ENCODE peak calls at places on chromosomes 3 and 15, in seven cellular contexts. A is CD4-positive, alpha-beta memory T cell; R is tibial artery; F is endodermal cell; W is stomach; H is hepatocyte; K is PC-9. J is an unnamed sample.
A peak's percentile ranks its signal among the peaks of the same experiment; 100 is the strongest.

GRCh38 chr3:141128126-141128777 is 77.1 kb downstream of the SPSB4 start:
- DNase-seq in H (no peak), K (no peak), R (peak; percentile 39), W (no peak), F (no peak), A (no peak), J (no peak)

GRCh38 chr3:66442254-66443249 is 58.3 kb downstream of the LRIG1 start:
- DNase-seq in R (peak; percentile 83), A (no peak), K (no peak), W (peak; percentile 81), H (peak; percentile 41), F (peak; percentile 93), J (peak; percentile 71)

GRCh38 chr15:90583471-90584252 is 53.9 kb downstream of the CRTC3 start:
- DNase-seq in R (no peak), W (no peak), A (no peak), F (peak; percentile 74), H (no peak), K (no peak), J (no peak)

GRCh38 chr15:62886431-62887071 is 156.0 kb upstream of the TPM1 start:
- DNase-seq in A (no peak), W (no peak), K (no peak), F (peak; percentile 83), R (no peak), H (no peak), J (no peak)

GRCh38 chr3:23959147-23959900 is 14.2 kb downstream of the NR1D2 start:
- DNase-seq in K (peak; percentile 97), R (no peak), W (no peak), A (no peak), H (peak; percentile 28), F (no peak), J (peak; percentile 94)

GRCh38 chr15:59177445-59177728 is 29.3 kb upstream of the LDHAL6B start:
- DNase-seq in W (no peak), K (no peak), H (no peak), A (no peak), F (no peak), R (no peak), J (no peak)

GRCh38 chr15:91047545-91048199 is 25.3 kb upstream of the VPS33B start:
- DNase-seq in R (no peak), W (no peak), A (no peak), H (no peak), K (no peak), F (no peak), J (no peak)

GRCh38 chr3:135368781-135369180 is 573.7 kb downstream of the EPHB1 start:
- DNase-seq in A (no peak), K (no peak), H (no peak), F (no peak), R (no peak), W (no peak), J (no peak)

GRCh38 chr3:165635791-165636681 is 201.2 kb downstream of the BCHE start:
- DNase-seq in F (no peak), H (no peak), K (no peak), W (no peak), R (no peak), A (no peak), J (no peak)

GRCh38 chr15:86164222-86164898 is 84.7 kb downstream of the AGBL1 start:
- DNase-seq in K (no peak), F (no peak), A (no peak), W (no peak), H (peak; percentile 68), R (no peak), J (no peak)

GRCh38 chr3:115676336-115676735 is 53.0 kb downstream of the GAP43 start:
- DNase-seq in H (no peak), A (no peak), K (no peak), F (no peak), R (no peak), W (no peak), J (no peak)

GRCh38 chr3:86782271-86782670 is 208.7 kb downstream of the VGLL3 start:
- DNase-seq in W (no peak), A (no peak), K (no peak), F (no peak), R (no peak), H (no peak), J (no peak)

GRCh38 chr15:95596487-95596886 is 734.0 kb upstream of the NR2F2 start:
- DNase-seq in K (no peak), W (no peak), R (no peak), H (no peak), F (peak; percentile 76), A (no peak), J (no peak)

GRCh38 chr15:89822951-89823701 is 8.5 kb upstream of the ANPEP start:
- DNase-seq in W (no peak), K (peak; percentile 73), A (no peak), F (no peak), H (no peak), R (peak; percentile 32), J (no peak)

GRCh38 chr15:47750030-47750739 is 32.9 kb downstream of the SEMA6D start:
- DNase-seq in K (no peak), R (no peak), F (peak; percentile 57), W (no peak), H (peak; percentile 61), A (no peak), J (peak; percentile 66)

GRCh38 chr3:52056521-52056967 is at the start of gene DUSP7:
- DNase-seq in H (peak; percentile 91), A (peak; percentile 71), K (no peak), W (peak; percentile 79), F (peak; percentile 81), R (peak; percentile 84), J (no peak)

GRCh38 chr15:77517579-77517978 is 96.9 kb downstream of the HMG20A start:
- DNase-seq in A (no peak), K (no peak), F (peak; percentile 37), H (no peak), W (no peak), R (peak; percentile 12), J (no peak)

GRCh38 chr3:180284331-180285110 is 247.8 kb upstream of the PEX5L start:
- DNase-seq in F (no peak), W (no peak), A (no peak), K (no peak), H (no peak), R (no peak), J (no peak)

GRCh38 chr3:143249014-143249413 is 129.4 kb downstream of the CHST2 start:
- DNase-seq in K (no peak), F (no peak), H (no peak), A (no peak), R (no peak), W (no peak), J (peak; percentile 74)

GRCh38 chr3:82100378-82100777 is 338.9 kb upstream of the GBE1 start:
- DNase-seq in K (no peak), R (no peak), F (no peak), H (no peak), A (no peak), W (no peak), J (peak; percentile 80)

GRCh38 chr3:27666708-27667107 is 55.4 kb downstream of the EOMES start:
- DNase-seq in R (peak; percentile 77), A (no peak), H (peak; percentile 76), F (peak; percentile 92), K (no peak), W (no peak), J (no peak)

GRCh38 chr3:154931484-154931883 is 148.6 kb upstream of the MME start:
- DNase-seq in K (no peak), R (no peak), F (no peak), W (no peak), A (no peak), H (no peak), J (peak; percentile 72)

GRCh38 chr3:188234172-188234571 is 80.2 kb downstream of the LPP start:
- DNase-seq in F (no peak), K (no peak), R (no peak), A (no peak), W (no peak), H (no peak), J (no peak)
- H3K27ac ChIP-seq in F (no peak overlapping the region), K (no peak overlapping the region), R (peak overlapping the region; percentile 73), A (no peak overlapping the region), W (no peak overlapping the region), H (no peak overlapping the region), J (no peak overlapping the region)

DNA sequence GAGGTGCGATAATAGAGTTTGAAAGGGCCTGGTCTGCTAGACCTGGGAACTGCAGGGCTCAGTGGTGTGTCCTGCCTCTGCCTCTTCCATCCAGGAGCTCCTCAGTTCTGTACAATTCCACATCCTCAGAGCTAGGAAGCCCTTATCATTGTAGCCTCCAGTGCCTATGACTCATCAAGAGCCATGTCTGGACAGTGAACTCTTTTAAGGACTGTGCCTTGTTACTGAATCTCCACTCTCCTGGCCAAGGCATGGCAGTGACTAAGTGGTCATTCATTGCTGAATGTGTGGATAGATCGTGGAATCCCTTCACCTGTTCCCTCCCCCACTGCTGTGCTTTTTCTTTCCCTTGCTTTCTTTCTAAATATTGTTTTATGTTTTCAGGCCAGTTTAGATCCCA is 2.9 kb downstream of the TIMP4 start:
- DNase-seq in A (no peak), K (peak; percentile 87), R (no peak), W (no peak), H (peak; percentile 77), F (no peak), J (peak; percentile 25)
- H3K27ac ChIP-seq in A (no peak overlapping the region), K (peak overlapping the region; percentile 67), R (peak overlapping the region; percentile 74), W (no peak overlapping the region), H (peak overlapping the region; percentile 45), F (no peak overlapping the region), J (no peak overlapping the region)

DNA sequence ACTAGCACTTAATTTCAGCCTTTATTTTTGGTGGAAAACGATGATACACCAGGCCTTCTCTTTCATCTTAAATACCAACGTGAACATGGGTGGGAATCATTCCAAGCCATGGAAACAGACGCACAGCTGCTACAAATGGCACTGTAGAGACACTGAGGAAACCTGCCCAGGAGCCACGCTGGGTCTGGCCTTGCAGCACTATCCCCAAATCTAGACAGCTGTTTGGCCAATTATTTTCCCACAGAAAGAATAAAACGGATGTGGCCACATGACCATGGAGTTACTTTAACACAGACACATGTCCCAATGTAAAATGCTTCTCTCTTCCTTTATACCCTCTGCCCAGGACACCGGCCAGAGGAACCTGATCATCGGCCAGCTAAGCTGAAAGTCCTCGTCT is 83.6 kb upstream of the OCA2 start:
- DNase-seq in W (no peak), H (no peak), K (no peak), R (no peak), F (no peak), A (no peak), J (no peak)
- H3K27ac ChIP-seq in W (no peak overlapping the region), H (no peak overlapping the region), K (no peak overlapping the region), R (no peak overlapping the region), F (no peak overlapping the region), A (no peak overlapping the region), J (no peak overlapping the region)

GRCh38 chr15:49366496-49366895 is 56.5 kb upstream of the FGF7 start:
- DNase-seq in H (no peak), K (no peak), F (no peak), R (no peak), W (no peak), A (no peak), J (no peak)

GRCh38 chr15:49361370-49361769 is 61.7 kb upstream of the FGF7 start:
- DNase-seq in A (no peak), R (no peak), W (no peak), F (no peak), H (no peak), K (no peak), J (no peak)
- H3K27ac ChIP-seq in A (no peak overlapping the region), R (no peak overlapping the region), W (no peak overlapping the region), F (no peak overlapping the region), H (no peak overlapping the region), K (no peak overlapping the region), J (no peak overlapping the region)